ENCODE peak calls at places on chromosomes 7 and 10, in seven cellular contexts. M, U, S, X, Y, G and K are unnamed samples.

GRCh38 chr7:27868117-27868516 is 128.2 kb downstream of the TAX1BP1 start:
- DNase-seq in Y (peak; percentile 74), S (no peak), X (no peak), G (no peak), U (no peak), M (no peak), K (peak; percentile 35)

GRCh38 chr7:12638851-12639467 is 48.5 kb upstream of the ARL4A start:
- DNase-seq in U (no peak), X (no peak), S (no peak), M (no peak), Y (peak; percentile 53), G (no peak), K (peak; percentile 51)

GRCh38 chr10:5596611-5597341 is 69.6 kb downstream of the ASB13 start:
- DNase-seq in Y (no peak), G (no peak), X (no peak), S (no peak), U (no peak), M (no peak), K (peak; percentile 70)

GRCh38 chr10:122461729-122462532 is 578 bp downstream of the HTRA1 start:
- DNase-seq in X (no peak), M (peak; percentile 65), S (peak; percentile 36), U (no peak), Y (no peak), G (no peak), K (peak; percentile 58)

GRCh38 chr7:108033776-108034497 is 31.0 kb upstream of the LAMB1 start:
- DNase-seq in G (no peak), X (no peak), U (no peak), Y (no peak), S (no peak), M (no peak), K (peak; percentile 61)

GRCh38 chr7:130381468-130382312 is 1.4 kb downstream of the CPA1 start:
- DNase-seq in U (no peak), G (no peak), M (peak; percentile 89), Y (no peak), X (no peak), S (peak; percentile 34), K (no peak)

GRCh38 chr7:134947329-134947728 is 39.0 kb upstream of the AGBL3 start:
- DNase-seq in U (no peak), Y (no peak), X (no peak), S (no peak), G (no peak), M (no peak), K (no peak)

GRCh38 chr7:37208528-37208927 is 240.1 kb downstream of the ELMO1 start:
- DNase-seq in U (no peak), S (no peak), Y (peak; percentile 93), G (peak; percentile 26), M (peak; percentile 81), X (peak; percentile 73), K (peak; percentile 66)

GRCh38 chr10:44756235-44756634 is 154.9 kb upstream of the TMEM72 start:
- DNase-seq in M (no peak), U (no peak), Y (peak; percentile 80), X (no peak), G (no peak), S (no peak), K (peak; percentile 61)

GRCh38 chr7:134279898-134280297 is 36.8 kb downstream of the SLC35B4 start:
- DNase-seq in M (no peak), S (no peak), X (no peak), G (no peak), U (no peak), Y (no peak), K (no peak)

GRCh38 chr7:104252409-104253134 is 44.8 kb upstream of the ORC5 start:
- DNase-seq in M (no peak), U (no peak), X (no peak), S (no peak), G (no peak), Y (peak; percentile 23), K (peak; percentile 4)

DNA sequence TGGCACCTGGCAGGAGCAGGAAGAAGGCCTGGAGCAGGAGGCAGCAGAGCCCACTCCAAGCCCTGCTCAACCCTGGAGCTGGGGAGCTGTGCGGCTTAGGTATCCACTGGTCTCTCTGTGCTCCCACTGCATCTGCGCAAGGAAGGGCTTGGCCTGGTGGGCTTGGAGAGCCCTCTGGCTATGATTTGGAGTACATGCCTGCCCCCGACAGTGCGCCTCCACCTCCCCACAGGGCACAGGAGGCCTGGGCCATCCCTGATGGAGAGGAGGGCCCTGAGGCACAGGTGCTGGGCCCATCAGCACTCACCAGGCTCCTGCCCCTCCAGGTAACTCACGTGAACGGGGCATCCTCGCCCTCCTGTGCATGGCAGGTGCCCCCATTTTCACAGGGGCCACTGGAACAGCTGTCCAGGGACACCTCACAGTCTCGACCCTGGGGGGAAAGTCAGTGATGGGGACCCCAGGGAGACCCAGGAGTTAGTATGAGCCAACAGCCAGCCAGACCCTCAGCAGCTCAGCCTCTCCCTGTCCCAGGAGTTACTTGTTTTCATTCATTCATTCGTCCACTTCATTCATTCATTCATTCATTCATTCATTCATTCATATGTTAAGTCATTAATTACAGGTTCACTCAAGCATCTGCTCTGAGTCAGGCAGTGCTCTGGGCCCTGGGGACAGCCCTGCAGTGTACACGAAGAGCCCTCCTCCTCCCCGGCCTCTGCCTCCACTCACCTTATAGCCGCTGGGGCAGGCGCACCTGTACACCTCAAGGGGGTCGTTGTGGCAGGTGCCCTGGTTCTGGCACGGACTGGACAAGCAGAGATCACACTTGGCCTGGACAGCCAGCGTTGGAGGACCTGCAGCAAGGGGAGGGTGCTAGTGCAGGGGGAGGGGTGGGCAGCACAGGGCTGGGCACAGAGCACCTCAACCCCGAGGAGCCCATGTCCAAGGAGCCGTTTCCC is 167.2 kb downstream of the SLIT1 start:
- DNase-seq in U (no peak), G (no peak), M (no peak), S (no peak), X (no peak), Y (no peak), K (no peak)
- H3K4me3 ChIP-seq in U (no peak overlapping the region), G (no peak overlapping the region), M (no peak overlapping the region), S (no peak overlapping the region), X (no peak overlapping the region), Y (no peak overlapping the region), K (no peak overlapping the region)

GRCh38 chr7:17646181-17646956 is 293.9 kb downstream of the SNX13 start:
- DNase-seq in X (no peak), G (no peak), M (no peak), U (no peak), S (no peak), Y (peak; percentile 73), K (peak; percentile 57)
- TF ChIP-seq CTCF in X (peak; percentile 35), G (no peak), M (peak; percentile 28), U (peak; percentile 10), S (peak; percentile 50), Y (peak; percentile 56), K (peak; percentile 51)

GRCh38 chr10:133123050-133123745 is 35.5 kb downstream of the ADGRA1 start:
- DNase-seq in Y (no peak), M (no peak), G (no peak), X (no peak), S (no peak), U (peak; percentile 70), K (no peak)
- H3K4me3 ChIP-seq in Y (no peak overlapping the region), M (no peak overlapping the region), G (no peak overlapping the region), X (no peak overlapping the region), S (no peak overlapping the region), U (no peak overlapping the region), K (no peak overlapping the region)

GRCh38 chr10:30324448-30325110 is 24.5 kb downstream of the MTPAP start:
- DNase-seq in M (no peak), X (no peak), G (no peak), S (no peak), U (no peak), Y (no peak), K (no peak)
- TF ChIP-seq CTCF in M (no peak), X (no peak), G (no peak), S (no peak), U (no peak), Y (no peak), K (no peak)

DNA sequence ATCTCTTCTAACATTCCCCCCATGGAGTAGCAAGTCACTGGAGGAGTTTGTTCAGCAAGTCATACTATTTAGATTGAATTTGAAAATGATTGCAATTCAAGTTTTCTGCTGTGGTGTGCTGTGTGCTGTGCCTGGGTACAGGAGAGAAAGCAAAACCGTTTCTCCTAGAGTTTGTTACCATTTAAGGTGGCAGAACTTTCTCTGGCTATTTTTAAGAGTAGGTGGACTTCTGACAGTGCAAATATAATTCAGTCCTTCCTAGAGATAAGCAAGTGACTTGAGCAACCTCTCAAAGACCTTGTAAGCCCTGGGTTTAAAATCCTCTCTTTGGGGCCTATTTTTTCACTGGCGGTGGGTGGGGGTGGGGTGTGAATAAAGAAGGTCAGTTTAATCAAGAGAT is 42.9 kb upstream of the FGL2 start:
- DNase-seq in U (no peak), X (no peak), G (no peak), S (no peak), M (no peak), Y (no peak), K (no peak)
- H3K4me3 ChIP-seq in U (no peak overlapping the region), X (no peak overlapping the region), G (no peak overlapping the region), S (no peak overlapping the region), M (no peak overlapping the region), Y (no peak overlapping the region), K (no peak overlapping the region)

GRCh38 chr7:25312968-25313367 is 84.7 kb upstream of the NPVF start:
- DNase-seq in U (no peak), Y (no peak), S (no peak), X (no peak), G (no peak), M (no peak), K (no peak)
- TF ChIP-seq CTCF in U (no peak), Y (no peak), S (no peak), X (no peak), G (no peak), M (no peak), K (no peak)

GRCh38 chr7:102935450-102936110 is 22.8 kb downstream of the LRRC17 start:
- DNase-seq in S (no peak), G (no peak), M (no peak), U (no peak), Y (peak; percentile 61), X (no peak), K (no peak)
- H3K4me3 ChIP-seq in S (peak overlapping the region; percentile 8), G (no peak overlapping the region), M (no peak overlapping the region), U (no peak overlapping the region), Y (no peak overlapping the region), X (no peak overlapping the region), K (no peak overlapping the region)

DNA sequence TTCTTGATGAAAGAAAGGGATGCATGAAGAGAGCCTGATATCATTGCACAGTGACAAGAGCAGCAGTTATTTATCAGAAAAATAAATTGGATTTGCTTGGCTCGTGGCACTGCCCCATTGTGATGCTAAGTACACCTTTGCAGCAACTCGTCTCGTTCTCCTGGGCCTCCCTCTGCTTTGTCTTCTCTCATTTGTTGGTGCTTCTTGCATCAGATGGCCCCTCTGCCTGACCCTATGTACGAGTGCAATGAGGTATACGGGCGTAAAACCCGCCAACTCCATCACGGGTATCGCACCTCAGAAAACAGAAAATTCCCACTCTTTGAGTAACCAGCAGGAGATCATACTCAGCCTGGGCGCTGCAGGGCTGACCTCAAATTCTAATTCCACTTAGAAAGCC is 107.2 kb upstream of the C10orf90 start:
- DNase-seq in S (no peak), G (no peak), U (no peak), X (no peak), Y (no peak), M (no peak), K (no peak)
- TF ChIP-seq CTCF in S (no peak), G (no peak), U (no peak), X (no peak), Y (no peak), M (no peak), K (no peak)